ENCODE peak calls at places on chromosome 7, in four cellular contexts. B is brain microvascular endothelial cell, W is pancreas, C is esophagus squamous epithelium. K is an unnamed sample.
A peak's percentile ranks its signal among the peaks of the same experiment; 100 is the strongest.

GRCh38 chr7:50618281-50618680 is 53.1 kb upstream of the DDC start:
- DNase-seq in B (no peak), W (no peak), C (no peak), K (no peak)

GRCh38 chr7:137768371-137768770 is 78.4 kb downstream of the DGKI start:
- DNase-seq in B (no peak), W (no peak), C (no peak), K (no peak)

GRCh38 chr7:45978010-45978681 is 57.1 kb upstream of the IGFBP3 start:
- DNase-seq in B (peak; percentile 98), W (no peak), C (no peak), K (no peak)

GRCh38 chr7:141956084-141956483 is 9.3 kb upstream of the CLEC5A start:
- DNase-seq in B (no peak), W (no peak), C (no peak), K (no peak)

GRCh38 chr7:96674565-96674964 is 35.1 kb downstream of the SEM1 start:
- DNase-seq in B (no peak), W (no peak), C (no peak), K (no peak)

GRCh38 chr7:78677391-78677790 is 776.1 kb downstream of the MAGI2 start:
- DNase-seq in B (no peak), W (no peak), C (no peak), K (no peak)

GRCh38 chr7:78357709-78358108 is 559.1 kb downstream of the PHTF2 start:
- DNase-seq in B (no peak), W (no peak), C (no peak), K (no peak)

GRCh38 chr7:31058688-31059087 is 6.6 kb downstream of the ADCYAP1R1 start:
- DNase-seq in B (no peak), W (no peak), C (no peak), K (no peak)

GRCh38 chr7:7051221-7051877 is 131.0 kb upstream of the C1GALT1 start:
- DNase-seq in B (no peak), W (no peak), C (no peak), K (no peak)

GRCh38 chr7:67764312-67764711 is 767.7 kb downstream of the TYW1 start:
- DNase-seq in B (no peak), W (no peak), C (no peak), K (no peak)

GRCh38 chr7:48441848-48442492 is 270.7 kb downstream of the ABCA13 start:
- DNase-seq in B (no peak), W (no peak), C (no peak), K (no peak)

GRCh38 chr7:158685727-158686126 is 18.9 kb downstream of the NCAPG2 start:
- DNase-seq in B (no peak), W (no peak), C (no peak), K (no peak)

GRCh38 chr7:91596287-91596686 is 284.2 kb downstream of the MTERF1 start:
- DNase-seq in B (no peak), W (no peak), C (no peak), K (no peak)

GRCh38 chr7:157495594-157495993 is 158.8 kb downstream of the DNAJB6 start:
- DNase-seq in B (no peak), W (no peak), C (no peak), K (no peak)

GRCh38 chr7:24227603-24228359 is 56.2 kb upstream of the NPY start:
- DNase-seq in B (no peak), W (no peak), C (no peak), K (peak; percentile 12)

GRCh38 chr7:30934732-30935568 is 23.3 kb downstream of the AQP1 start:
- DNase-seq in B (no peak), W (no peak), C (no peak), K (no peak)

GRCh38 chr7:119935418-119936025 is 337.5 kb upstream of the KCND2 start:
- DNase-seq in B (no peak), W (no peak), C (no peak), K (no peak)

GRCh38 chr7:147811923-147812322 is 778.6 kb upstream of the C7orf33 start:
- DNase-seq in B (no peak), W (no peak), C (no peak), K (no peak)

GRCh38 chr7:83643754-83644153 is 5.2 kb downstream of the SEMA3E start:
- DNase-seq in B (no peak), W (no peak), C (no peak), K (no peak)

GRCh38 chr7:111184960-111185359 is 94.0 kb downstream of the LRRN3 start:
- DNase-seq in B (no peak), W (no peak), C (no peak), K (no peak)

GRCh38 chr7:94400643-94401042 is 5.9 kb downstream of the COL1A2 start:
- DNase-seq in B (no peak), W (no peak), C (no peak), K (no peak)

GRCh38 chr7:106022193-106022821 is 59.2 kb downstream of the CDHR3 start:
- DNase-seq in B (no peak), W (no peak), C (no peak), K (peak; percentile 58)

GRCh38 chr7:156857757-156858156 is 35.2 kb downstream of the LMBR1 start:
- DNase-seq in B (no peak), W (no peak), C (no peak), K (no peak)

GRCh38 chr7:94276797-94277196 is 117.9 kb upstream of the COL1A2 start:
- DNase-seq in B (no peak), W (no peak), C (no peak), K (no peak)

GRCh38 chr7:71925663-71926062 is 486.5 kb downstream of the CALN1 start:
- DNase-seq in B (no peak), W (no peak), C (no peak), K (no peak)

GRCh38 chr7:111074772-111075152 is 16.2 kb upstream of the LRRN3 start:
- DNase-seq in B (no peak), W (no peak), C (no peak), K (no peak)

GRCh38 chr7:99384523-99384922 is 10.0 kb downstream of the ARPC1B start:
- DNase-seq in B (no peak), W (no peak), C (no peak), K (no peak)

DNA sequence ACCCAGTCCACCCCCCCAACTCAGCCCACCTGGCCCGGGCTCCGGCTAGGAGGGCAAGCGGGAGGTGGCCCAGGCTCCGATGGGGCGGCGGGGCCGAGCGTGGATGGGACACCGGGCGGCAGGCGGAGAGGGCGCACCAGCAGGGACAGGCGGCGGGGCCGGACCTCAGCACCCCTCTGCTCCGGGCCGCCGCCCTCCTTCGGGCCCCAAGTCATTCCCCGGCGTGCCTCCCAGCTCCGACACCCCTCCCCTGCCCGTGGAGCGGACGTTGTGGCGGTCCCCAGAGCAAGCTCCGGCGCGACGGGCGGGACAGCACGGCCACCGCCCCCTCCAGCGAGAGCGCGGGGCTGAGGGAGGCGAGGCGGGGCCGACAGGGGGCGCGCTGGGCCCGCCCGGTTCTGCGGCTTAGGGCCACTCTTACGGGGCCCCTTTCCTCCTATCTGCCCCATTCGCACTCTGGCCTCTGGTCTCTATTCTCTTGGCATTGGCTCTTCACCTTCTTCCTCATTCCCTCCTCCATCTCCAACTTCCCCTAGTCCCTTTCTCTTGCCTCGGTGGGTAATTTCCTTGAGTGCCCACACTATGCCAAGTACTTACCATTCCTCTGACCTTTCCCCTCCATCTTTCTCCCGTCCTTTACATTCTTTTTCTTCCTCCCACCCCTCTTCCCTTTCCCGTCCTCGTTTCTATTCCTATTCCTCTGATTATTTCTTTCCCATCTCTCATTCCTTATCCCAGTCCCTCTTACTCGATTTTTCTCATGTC is 710 bp upstream of the GBX1 start:
- DNase-seq in B (no peak), W (peak; percentile 46), C (no peak), K (peak; percentile 27)
- H3K27me3 ChIP-seq in B (peaks cover 59% of the 10 kb centered on the region), W (peaks cover 25% of the 10 kb centered on the region), C (peaks cover 6% of the 10 kb centered on the region), K (peaks cover 33% of the 10 kb centered on the region)

DNA sequence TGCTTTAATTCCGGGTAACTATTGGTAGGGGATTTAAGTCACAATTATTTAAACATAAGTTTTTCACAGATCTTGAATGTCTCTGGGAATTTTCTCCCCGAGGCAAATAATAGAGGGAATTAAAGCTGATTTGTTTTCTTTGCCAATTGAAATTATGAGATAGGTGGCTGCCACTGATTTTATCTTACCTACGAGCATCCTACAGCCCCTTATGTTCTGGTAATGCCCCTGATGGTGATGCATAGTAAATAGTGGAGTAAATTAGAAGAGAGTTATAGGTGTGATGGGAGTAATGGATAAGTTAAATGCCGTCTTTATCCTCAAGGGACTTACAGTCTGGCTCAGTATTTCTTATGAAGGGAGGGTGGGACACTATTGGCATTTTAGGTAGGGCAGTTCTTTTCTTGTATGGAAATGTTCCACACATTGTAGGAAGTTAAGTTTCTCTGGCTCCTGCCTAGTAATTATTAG is 58.1 kb downstream of the HDAC9 start:
- DNase-seq in B (no peak), W (no peak), C (no peak), K (no peak)
- H3K4me3 ChIP-seq in B (no peak overlapping the region), W (no peak overlapping the region), C (no peak overlapping the region), K (no peak overlapping the region)

DNA sequence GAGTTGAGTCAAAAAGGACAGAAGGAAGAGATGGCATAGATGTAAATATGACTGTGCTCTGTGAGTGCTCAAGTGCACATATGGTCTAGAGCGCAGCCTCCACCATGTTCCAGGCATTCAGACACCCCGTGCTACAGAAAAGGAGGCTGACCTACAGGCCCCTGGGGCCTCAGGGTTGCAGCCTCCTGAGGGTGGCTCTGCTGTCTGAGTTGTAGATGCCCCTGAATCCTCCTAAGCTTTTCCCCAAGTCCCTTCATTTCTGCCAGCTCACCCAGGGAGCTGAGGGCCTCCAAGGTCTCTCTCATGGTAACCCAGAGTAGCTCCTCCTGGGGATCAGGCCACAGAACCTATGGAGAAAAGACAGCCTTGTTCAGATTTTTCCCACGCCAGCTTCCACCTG is 2.7 kb downstream of the ZNF467 start:
- DNase-seq in B (no peak), W (no peak), C (no peak), K (no peak)
- H3K27me3 ChIP-seq in B (peaks cover 51% of the 10 kb centered on the region), W (no peaks in the 10 kb centered on the region), C (no peaks in the 10 kb centered on the region), K (no peaks in the 10 kb centered on the region)

GRCh38 chr7:109246330-109247077 is 676.8 kb downstream of the DNAJB9 start:
- DNase-seq in B (peak; percentile 45), W (no peak), C (no peak), K (no peak)
- H3K4me3 ChIP-seq in B (no peak overlapping the region), W (no peak overlapping the region), C (no peak overlapping the region), K (no peak overlapping the region)

GRCh38 chr7:87016606-87017005 is 42.8 kb downstream of the ELAPOR2 start:
- DNase-seq in B (no peak), W (no peak), C (no peak), K (no peak)
- H3K27me3 ChIP-seq in B (no peaks in the 10 kb centered on the region), W (no peaks in the 10 kb centered on the region), C (no peaks in the 10 kb centered on the region), K (no peaks in the 10 kb centered on the region)

GRCh38 chr7:149690688-149691446 is 82.5 kb downstream of the ZNF467 start:
- DNase-seq in B (peak; percentile 85), W (no peak), C (no peak), K (no peak)

GRCh38 chr7:149689591-149689845 is 83.9 kb downstream of the ZNF467 start:
- DNase-seq in B (no peak), W (no peak), C (no peak), K (no peak)

GRCh38 chr7:149688836-149689590 is 84.4 kb downstream of the ZNF467 start:
- DNase-seq in B (no peak), W (no peak), C (no peak), K (no peak)

GRCh38 chr7:149692557-149692982 is 80.8 kb downstream of the ZNF467 start:
- DNase-seq in B (no peak), W (no peak), C (no peak), K (no peak)

DNA sequence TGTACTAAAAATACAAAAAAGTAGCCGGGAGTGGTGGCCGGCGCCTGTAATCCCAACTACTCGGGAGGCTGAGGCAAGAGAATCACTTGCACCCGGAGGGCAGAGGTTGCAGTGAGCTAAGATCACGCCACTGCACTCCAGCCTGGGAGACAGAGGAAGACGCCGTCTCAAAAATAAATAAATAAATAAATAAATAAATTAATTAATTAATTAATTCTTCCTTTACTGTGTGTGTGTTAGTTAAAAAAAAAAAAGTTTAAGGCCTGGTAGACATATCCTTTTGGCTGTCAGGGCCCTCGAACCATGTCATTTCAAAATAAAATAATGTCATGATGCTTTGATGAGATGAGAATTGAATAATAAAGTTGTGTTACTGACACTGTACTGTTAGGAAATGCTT is 81.3 kb downstream of the ZNF467 start:
- DNase-seq in B (no peak), W (no peak), C (no peak), K (no peak)
- H3K4me3 ChIP-seq in B (no peak overlapping the region), W (no peak overlapping the region), C (no peak overlapping the region), K (no peak overlapping the region)

GRCh38 chr7:100389437-100390088 is 16.3 kb downstream of the PILRA start:
- DNase-seq in B (no peak), W (no peak), C (no peak), K (no peak)
- H3K27me3 ChIP-seq in B (peaks cover 9% of the 10 kb centered on the region), W (no peaks in the 10 kb centered on the region), C (no peaks in the 10 kb centered on the region), K (no peaks in the 10 kb centered on the region)